ENCODE peak calls at places on chromosomes 7 and 10, in six cellular contexts. X is IMR-90, V is right lobe of liver, F is GM12878, E is PC-9, H is adrenal gland. C is an unnamed sample.

GRCh38 chr7:129094501-129094900 is 39.6 kb upstream of the TNPO3 start:
- DNase-seq in X (no peak), V (no peak), F (no peak), E (no peak), H (no peak), C (no peak)

GRCh38 chr10:96421995-96422394 is 63.2 kb upstream of the OPALIN start:
- DNase-seq in X (no peak), V (no peak), F (no peak), E (no peak), H (no peak), C (no peak)

GRCh38 chr10:118983263-118983662 is 46.3 kb upstream of the NANOS1 start:
- DNase-seq in X (no peak), V (no peak), F (peak; percentile 44), E (no peak), H (no peak), C (peak; percentile 13)

GRCh38 chr7:31059551-31059950 is 7.4 kb downstream of the ADCYAP1R1 start:
- DNase-seq in X (no peak), V (no peak), F (no peak), E (no peak), H (no peak), C (no peak)

GRCh38 chr10:34813626-34814227 is 1.4 kb downstream of the PARD3 start:
- DNase-seq in X (peak; percentile 62), V (peak; percentile 30), F (no peak), E (peak; percentile 24), H (no peak), C (peak; percentile 61)

GRCh38 chr10:118332948-118333710 is 9.0 kb downstream of the FAM204A start:
- DNase-seq in X (peak; percentile 5), V (no peak), F (no peak), E (no peak), H (no peak), C (peak; percentile 46)

GRCh38 chr7:52992479-52993195 is 42.8 kb upstream of the POM121L12 start:
- DNase-seq in X (no peak), V (no peak), F (no peak), E (no peak), H (no peak), C (no peak)

GRCh38 chr10:93495654-93496321 is 624 bp upstream of the CEP55 start:
- DNase-seq in X (no peak), V (peak; percentile 33), F (no peak), E (no peak), H (no peak), C (peak; percentile 51)

GRCh38 chr7:105367458-105367857 is 21.3 kb downstream of the SRPK2 start:
- DNase-seq in X (no peak), V (no peak), F (no peak), E (no peak), H (no peak), C (no peak)

GRCh38 chr10:71075759-71076472 is 136.5 kb upstream of the UNC5B start:
- DNase-seq in X (no peak), V (no peak), F (no peak), E (no peak), H (peak; percentile 9), C (no peak)

GRCh38 chr10:54063514-54063913 is 737.5 kb downstream of the PCDH15 start:
- DNase-seq in X (no peak), V (peak; percentile 42), F (no peak), E (peak; percentile 11), H (no peak), C (no peak)

GRCh38 chr10:99975942-99976809 is 33.6 kb downstream of the DNMBP start:
- DNase-seq in X (peak; percentile 72), V (no peak), F (no peak), E (no peak), H (no peak), C (peak; percentile 90)

GRCh38 chr10:60877777-60878120 is 66.2 kb downstream of the RHOBTB1 start:
- DNase-seq in X (no peak), V (no peak), F (no peak), E (no peak), H (no peak), C (no peak)

GRCh38 chr7:133481676-133482075 is 228.8 kb downstream of the EXOC4 start:
- DNase-seq in X (peak; percentile 83), V (no peak), F (no peak), E (no peak), H (no peak), C (peak; percentile 78)

GRCh38 chr7:36962367-36962766 is 238.1 kb upstream of the AOAH start:
- DNase-seq in X (no peak), V (no peak), F (no peak), E (no peak), H (no peak), C (no peak)

GRCh38 chr7:108824840-108825540 is 255.3 kb downstream of the DNAJB9 start:
- DNase-seq in X (peak; percentile 16), V (no peak), F (no peak), E (peak; percentile 20), H (no peak), C (peak; percentile 83)

GRCh38 chr10:129035052-129035805 is 431.8 kb upstream of the MGMT start:
- DNase-seq in X (no peak), V (no peak), F (no peak), E (no peak), H (no peak), C (peak; percentile 11)

GRCh38 chr7:112112822-112113255 is 93.4 kb downstream of the DOCK4 start:
- DNase-seq in X (peak; percentile 54), V (no peak), F (no peak), E (no peak), H (no peak), C (peak; percentile 94)

GRCh38 chr10:1186693-1186990 is 130.5 kb downstream of the WDR37 start:
- DNase-seq in X (no peak), V (peak; percentile 4), F (no peak), E (no peak), H (no peak), C (no peak)

GRCh38 chr7:196283-196682 is 3.9 kb downstream of the FAM20C start:
- DNase-seq in X (no peak), V (no peak), F (no peak), E (no peak), H (no peak), C (no peak)

GRCh38 chr7:36119005-36119711 is 33.9 kb upstream of the EEPD1 start:
- DNase-seq in X (peak; percentile 98), V (no peak), F (no peak), E (peak; percentile 58), H (peak; percentile 41), C (peak; percentile 99)

GRCh38 chr10:70672993-70673928 is 955 bp downstream of the ADAMTS14 start:
- DNase-seq in X (peak; percentile 75), V (no peak), F (no peak), E (peak; percentile 74), H (peak; percentile 70), C (peak; percentile 93)

GRCh38 chr7:152076940-152077933 is 51.8 kb downstream of the GALNT11 start:
- DNase-seq in X (peak; percentile 18), V (no peak), F (no peak), E (no peak), H (no peak), C (peak; percentile 3)

GRCh38 chr10:59905735-59906416 is 480 bp downstream of the CCDC6 start:
- DNase-seq in X (no peak), V (peak; percentile 34), F (no peak), E (no peak), H (peak; percentile 40), C (no peak)

GRCh38 chr7:139231513-139232376 is 708 bp downstream of the UBN2 start:
- DNase-seq in X (peak; percentile 6), V (peak; percentile 42), F (no peak), E (peak; percentile 49), H (peak; percentile 40), C (peak; percentile 35)

GRCh38 chr10:30387646-30388243 is 38.7 kb upstream of the MTPAP start:
- DNase-seq in X (no peak), V (no peak), F (no peak), E (peak; percentile 71), H (no peak), C (peak; percentile 22)
- TF ChIP-seq CTCF in X (no peak), V (no peak), F (no peak), E (peak; percentile 49), H (no peak), C (peak; percentile 3)

DNA sequence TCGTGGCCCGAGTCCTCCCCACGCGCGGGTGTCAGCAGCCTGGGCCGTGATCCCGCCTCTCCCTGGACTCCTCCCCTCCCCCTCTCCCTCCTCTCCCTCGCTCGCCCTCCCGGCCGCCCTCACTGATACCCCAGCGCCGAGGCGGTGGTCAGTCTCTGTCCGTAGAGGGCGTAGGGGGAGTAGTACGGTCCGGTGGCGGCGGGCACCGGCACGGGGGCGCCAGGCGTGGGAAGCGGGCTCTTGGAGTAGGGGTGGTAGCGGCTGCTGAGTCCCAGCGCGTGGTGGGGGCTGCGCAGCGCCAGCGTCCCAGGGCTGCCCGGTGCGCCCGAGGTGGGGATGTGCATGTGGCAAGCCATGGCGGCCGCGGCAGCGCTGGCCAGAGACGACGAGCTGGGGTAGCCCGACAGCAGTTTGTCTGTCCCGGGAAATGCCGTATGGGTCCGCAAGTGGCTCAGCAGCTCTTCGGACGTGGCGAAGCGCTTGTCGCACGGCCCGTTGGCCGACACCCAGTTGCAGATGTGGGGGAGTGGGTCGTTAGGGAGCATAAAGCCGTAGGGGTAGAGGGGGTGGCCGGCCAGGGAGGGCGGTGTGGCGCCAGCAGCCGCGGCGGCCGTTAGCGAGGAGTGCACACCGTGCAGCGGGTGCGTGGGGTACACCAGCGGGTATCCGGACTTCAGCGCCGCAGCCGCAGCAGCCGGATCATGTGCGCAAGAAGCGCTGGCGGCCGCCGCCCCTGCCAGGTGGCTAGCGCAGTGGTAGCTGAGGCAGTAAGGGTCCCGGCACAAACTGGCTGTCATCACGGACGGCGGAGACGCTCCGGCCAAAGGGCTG is 2.7 kb downstream of the ZNF503 start:
- DNase-seq in X (no peak), V (peak; percentile 34), F (no peak), E (no peak), H (peak; percentile 59), C (peak; percentile 41)
- H3K4me3 ChIP-seq in X (peak overlapping the region; percentile 99), V (peak overlapping the region; percentile 95), F (no peak overlapping the region), E (peak overlapping the region; percentile 84), H (peak overlapping the region; percentile 0), C (peak overlapping the region; percentile 95)

GRCh38 chr10:43196981-43197833 is 59.0 kb downstream of the CSGALNACT2 start:
- DNase-seq in X (no peak), V (no peak), F (no peak), E (no peak), H (no peak), C (no peak)
- TF ChIP-seq CTCF in X (no peak), V (no peak), F (no peak), E (no peak), H (no peak), C (no peak)

GRCh38 chr10:62048919-62049636 is 147.6 kb downstream of the ARID5B start:
- DNase-seq in X (peak; percentile 99), V (peak; percentile 87), F (no peak), E (peak; percentile 75), H (peak; percentile 71), C (peak; percentile 98)

GRCh38 chr10:62049815-62050626 is 148.5 kb downstream of the ARID5B start:
- DNase-seq in X (no peak), V (no peak), F (no peak), E (no peak), H (no peak), C (peak; percentile 43)

GRCh38 chr10:62047240-62047897 is 145.9 kb downstream of the ARID5B start:
- DNase-seq in X (peak; percentile 81), V (no peak), F (no peak), E (no peak), H (no peak), C (no peak)

GRCh38 chr10:62047960-62048383 is 146.5 kb downstream of the ARID5B start:
- DNase-seq in X (no peak), V (no peak), F (no peak), E (no peak), H (no peak), C (peak; percentile 62)

DNA sequence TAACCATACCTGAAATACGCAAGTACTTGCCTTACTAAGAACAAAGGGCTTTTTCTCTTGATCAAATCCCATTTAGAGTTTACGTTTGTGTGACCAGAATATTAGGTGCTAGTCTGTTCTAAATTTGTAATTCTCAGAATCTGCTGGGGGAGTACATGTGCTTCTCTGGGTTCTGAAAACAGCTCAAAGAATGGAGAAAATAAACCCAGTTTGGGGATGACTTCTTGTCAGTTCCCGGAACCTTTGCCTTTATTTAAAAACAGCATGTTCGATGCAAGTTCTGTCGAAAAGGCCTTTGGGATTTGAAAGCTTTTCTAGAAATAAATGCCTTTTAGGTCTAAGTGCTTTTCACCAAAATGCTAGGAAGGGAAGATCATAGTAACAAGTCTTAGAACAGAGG is 147.0 kb downstream of the ARID5B start:
- DNase-seq in X (no peak), V (no peak), F (no peak), E (no peak), H (no peak), C (no peak)
- H3K4me3 ChIP-seq in X (peak overlapping the region; percentile 62), V (no peak overlapping the region), F (peak overlapping the region; percentile 68), E (peak overlapping the region; percentile 49), H (no peak overlapping the region), C (peak overlapping the region; percentile 67)

C was measured in cardiac fibroblast.